ENCODE peak calls at places on chromosomes 16 and 17, in five cellular contexts. One of them, this sample, is unnamed.

GRCh38 chr17:73582821-73583220 is 61.4 kb downstream of the SDK2 start:
- DNase-seq in mesendoderm: no peak
- DNase-seq in IMR-90: no peak
- DNase-seq in breast epithelium: no peak
- DNase-seq in lower lobe of right lung: no peak
- DNase-seq in this sample: no peak

GRCh38 chr17:4540224-4541040 is 14.8 kb downstream of the MYBBP1A start:
- DNase-seq in mesendoderm: peak
- DNase-seq in IMR-90: no peak
- DNase-seq in breast epithelium: no peak
- DNase-seq in lower lobe of right lung: peak
- DNase-seq in this sample: no peak

GRCh38 chr16:19712418-19713058 is 5.5 kb downstream of the KNOP1 start:
- DNase-seq in mesendoderm: no peak
- DNase-seq in IMR-90: no peak
- DNase-seq in breast epithelium: no peak
- DNase-seq in lower lobe of right lung: no peak
- DNase-seq in this sample: no peak

GRCh38 chr16:85046957-85047866 is 19.6 kb downstream of the KIAA0513 start:
- DNase-seq in mesendoderm: no peak
- DNase-seq in IMR-90: no peak
- DNase-seq in breast epithelium: no peak
- DNase-seq in lower lobe of right lung: peak
- DNase-seq in this sample: no peak

GRCh38 chr17:61399131-61400057 is at the start of gene TBX2:
- DNase-seq in mesendoderm: peak
- DNase-seq in IMR-90: peak
- DNase-seq in breast epithelium: no peak
- DNase-seq in lower lobe of right lung: peak
- DNase-seq in this sample: no peak

GRCh38 chr16:72482695-72483094 is 310.7 kb upstream of the PMFBP1 start:
- DNase-seq in mesendoderm: no peak
- DNase-seq in IMR-90: no peak
- DNase-seq in breast epithelium: no peak
- DNase-seq in lower lobe of right lung: no peak
- DNase-seq in this sample: no peak

GRCh38 chr16:30004424-30004776 is 6.4 kb downstream of the DOC2A start:
- DNase-seq in mesendoderm: no peak
- DNase-seq in IMR-90: no peak
- DNase-seq in breast epithelium: no peak
- DNase-seq in lower lobe of right lung: peak
- DNase-seq in this sample: no peak

GRCh38 chr16:84940670-84941551 is 70.4 kb downstream of the ZDHHC7 start:
- DNase-seq in mesendoderm: no peak
- DNase-seq in IMR-90: no peak
- DNase-seq in breast epithelium: no peak
- DNase-seq in lower lobe of right lung: no peak
- DNase-seq in this sample: no peak

GRCh38 chr17:72852267-72852945 is 240.1 kb downstream of the SLC39A11 start:
- DNase-seq in mesendoderm: peak
- DNase-seq in IMR-90: peak
- DNase-seq in breast epithelium: no peak
- DNase-seq in lower lobe of right lung: no peak
- DNase-seq in this sample: no peak

GRCh38 chr16:87335306-87335967 is 18.2 kb upstream of the C16orf95 start:
- DNase-seq in mesendoderm: no peak
- DNase-seq in IMR-90: no peak
- DNase-seq in breast epithelium: no peak
- DNase-seq in lower lobe of right lung: no peak
- DNase-seq in this sample: no peak

GRCh38 chr16:54244061-54244886 is 42.3 kb downstream of the IRX3 start:
- DNase-seq in mesendoderm: peak
- DNase-seq in IMR-90: no peak
- DNase-seq in breast epithelium: no peak
- DNase-seq in lower lobe of right lung: no peak
- DNase-seq in this sample: no peak

GRCh38 chr16:68612996-68613395 is 32.1 kb upstream of the CDH3 start:
- DNase-seq in mesendoderm: no peak
- DNase-seq in IMR-90: no peak
- DNase-seq in breast epithelium: no peak
- DNase-seq in lower lobe of right lung: no peak
- DNase-seq in this sample: no peak

GRCh38 chr17:68443974-68444464 is 13.3 kb downstream of the WIPI1 start:
- DNase-seq in mesendoderm: no peak
- DNase-seq in IMR-90: no peak
- DNase-seq in breast epithelium: no peak
- DNase-seq in lower lobe of right lung: no peak
- DNase-seq in this sample: no peak

GRCh38 chr17:41707803-41708669 is 4.1 kb upstream of the GAST start:
- DNase-seq in mesendoderm: no peak
- DNase-seq in IMR-90: no peak
- DNase-seq in breast epithelium: no peak
- DNase-seq in lower lobe of right lung: no peak
- DNase-seq in this sample: no peak

GRCh38 chr16:70759666-70760065 is 41.3 kb downstream of the VAC14 start:
- DNase-seq in mesendoderm: peak
- DNase-seq in IMR-90: no peak
- DNase-seq in breast epithelium: no peak
- DNase-seq in lower lobe of right lung: no peak
- DNase-seq in this sample: no peak

GRCh38 chr16:75621170-75621477 is 2.0 kb downstream of the ADAT1 start:
- DNase-seq in mesendoderm: peak
- DNase-seq in IMR-90: peak
- DNase-seq in breast epithelium: no peak
- DNase-seq in lower lobe of right lung: no peak
- DNase-seq in this sample: no peak

GRCh38 chr16:89006036-89006752 is 29.2 kb upstream of the CBFA2T3 start:
- DNase-seq in mesendoderm: no peak
- DNase-seq in IMR-90: no peak
- DNase-seq in breast epithelium: no peak
- DNase-seq in lower lobe of right lung: peak
- DNase-seq in this sample: no peak

GRCh38 chr17:35315283-35315682 is 58.1 kb downstream of the SLFN11 start:
- DNase-seq in mesendoderm: no peak
- DNase-seq in IMR-90: peak
- DNase-seq in breast epithelium: no peak
- DNase-seq in lower lobe of right lung: no peak
- DNase-seq in this sample: peak

GRCh38 chr17:82734987-82735866 is at the start of gene FN3K:
- DNase-seq in mesendoderm: peak
- DNase-seq in IMR-90: peak
- DNase-seq in breast epithelium: no peak
- DNase-seq in lower lobe of right lung: peak
- DNase-seq in this sample: no peak

GRCh38 chr16:59249049-59249448 is 514.9 kb upstream of the GOT2 start:
- DNase-seq in mesendoderm: peak
- DNase-seq in IMR-90: no peak
- DNase-seq in breast epithelium: no peak
- DNase-seq in lower lobe of right lung: no peak
- DNase-seq in this sample: no peak

GRCh38 chr17:52134641-52135040 is 23.9 kb downstream of the CA10 start:
- DNase-seq in mesendoderm: no peak
- DNase-seq in IMR-90: no peak
- DNase-seq in breast epithelium: no peak
- DNase-seq in lower lobe of right lung: no peak
- DNase-seq in this sample: no peak

GRCh38 chr17:76659928-76660614 is 16.5 kb upstream of the ST6GALNAC1 start:
- DNase-seq in mesendoderm: no peak
- DNase-seq in IMR-90: no peak
- DNase-seq in breast epithelium: peak
- DNase-seq in lower lobe of right lung: no peak
- DNase-seq in this sample: no peak

GRCh38 chr17:1697681-1698080 is 12.5 kb downstream of the TLCD2 start:
- DNase-seq in mesendoderm: no peak
- DNase-seq in IMR-90: no peak
- DNase-seq in breast epithelium: no peak
- DNase-seq in lower lobe of right lung: peak
- DNase-seq in this sample: no peak

GRCh38 chr16:56199164-56199563 is 7.9 kb downstream of the GNAO1 start:
- DNase-seq in mesendoderm: no peak
- DNase-seq in IMR-90: no peak
- DNase-seq in breast epithelium: no peak
- DNase-seq in lower lobe of right lung: no peak
- DNase-seq in this sample: no peak

GRCh38 chr17:64491995-64492394 is 4.9 kb downstream of the POLG2 start:
- DNase-seq in mesendoderm: no peak
- DNase-seq in IMR-90: peak
- DNase-seq in breast epithelium: no peak
- DNase-seq in lower lobe of right lung: no peak
- DNase-seq in this sample: no peak

GRCh38 chr17:40291311-40291710 is 3.6 kb downstream of the CDC6 start:
- DNase-seq in mesendoderm: no peak
- DNase-seq in IMR-90: no peak
- DNase-seq in breast epithelium: no peak
- DNase-seq in lower lobe of right lung: no peak
- DNase-seq in this sample: no peak

GRCh38 chr17:40295471-40296457 is 8.1 kb downstream of the CDC6 start:
- DNase-seq in mesendoderm: no peak
- DNase-seq in IMR-90: no peak
- DNase-seq in breast epithelium: no peak
- DNase-seq in lower lobe of right lung: no peak
- DNase-seq in this sample: no peak

GRCh38 chr17:40297511-40297910 is 9.8 kb downstream of the CDC6 start:
- DNase-seq in mesendoderm: no peak
- DNase-seq in IMR-90: no peak
- DNase-seq in breast epithelium: no peak
- DNase-seq in lower lobe of right lung: no peak
- DNase-seq in this sample: no peak

GRCh38 chr17:40290629-40291296 is 3.1 kb downstream of the CDC6 start:
- DNase-seq in mesendoderm: peak
- DNase-seq in IMR-90: peak
- DNase-seq in breast epithelium: no peak
- DNase-seq in lower lobe of right lung: no peak
- DNase-seq in this sample: peak

GRCh38 chr17:40293363-40293762 is 5.7 kb downstream of the CDC6 start:
- DNase-seq in mesendoderm: no peak
- DNase-seq in IMR-90: no peak
- DNase-seq in breast epithelium: no peak
- DNase-seq in lower lobe of right lung: no peak
- DNase-seq in this sample: no peak
- H3K27ac ChIP-seq in mesendoderm: no peak
- H3K27ac ChIP-seq in IMR-90: no peak
- H3K27ac ChIP-seq in breast epithelium: peak
- H3K27ac ChIP-seq in lower lobe of right lung: peak
- H3K27ac ChIP-seq in this sample: no peak

DNA sequence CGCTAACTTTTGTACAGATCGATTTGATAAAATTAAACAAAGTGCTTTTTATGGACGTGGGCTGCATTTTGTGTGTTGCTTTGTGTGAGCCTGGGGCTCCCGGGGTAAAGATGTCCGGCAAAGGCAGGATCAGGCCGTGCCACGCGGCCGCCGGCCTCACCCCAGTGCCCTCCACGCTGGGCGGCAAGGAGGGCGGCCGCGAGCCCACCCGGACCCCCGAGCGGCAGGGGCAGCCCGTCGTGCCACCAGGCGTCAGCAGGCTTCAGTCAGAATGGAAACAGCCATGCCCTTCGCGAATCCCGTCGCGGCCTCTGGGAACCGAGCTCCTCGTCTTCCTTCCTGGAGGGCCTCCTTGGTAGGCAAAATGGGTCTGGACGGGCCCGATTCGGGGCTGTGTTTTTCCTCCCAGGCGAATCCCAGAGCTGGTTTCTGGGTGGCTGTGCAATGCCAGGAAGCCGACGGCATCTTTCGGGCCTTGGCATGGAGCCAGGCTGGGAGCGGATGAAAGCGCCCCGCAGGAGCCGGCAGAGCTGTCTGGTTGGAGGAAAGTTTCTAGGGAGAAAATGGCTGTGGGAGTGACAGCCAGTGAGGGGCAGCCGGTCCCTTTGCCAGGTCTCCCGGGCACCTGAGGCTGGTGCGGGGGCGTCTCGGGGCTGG is 5.5 kb downstream of the SOX8 start:
- DNase-seq in mesendoderm: no peak
- DNase-seq in IMR-90: no peak
- DNase-seq in breast epithelium: no peak
- DNase-seq in lower lobe of right lung: no peak
- DNase-seq in this sample: no peak
- H3K27ac ChIP-seq in mesendoderm: no peak
- H3K27ac ChIP-seq in IMR-90: no peak
- H3K27ac ChIP-seq in breast epithelium: no peak
- H3K27ac ChIP-seq in lower lobe of right lung: no peak
- H3K27ac ChIP-seq in this sample: no peak

GRCh38 chr17:17540278-17540906 is 44.2 kb upstream of the RASD1 start:
- DNase-seq in mesendoderm: no peak
- DNase-seq in IMR-90: no peak
- DNase-seq in breast epithelium: no peak
- DNase-seq in lower lobe of right lung: no peak
- DNase-seq in this sample: no peak

GRCh38 chr17:17545031-17545820 is 46.3 kb downstream of the PEMT start:
- DNase-seq in mesendoderm: no peak
- DNase-seq in IMR-90: peak
- DNase-seq in breast epithelium: no peak
- DNase-seq in lower lobe of right lung: no peak
- DNase-seq in this sample: no peak

GRCh38 chr17:17541640-17542001 is 45.4 kb upstream of the RASD1 start:
- DNase-seq in mesendoderm: no peak
- DNase-seq in IMR-90: no peak
- DNase-seq in breast epithelium: no peak
- DNase-seq in lower lobe of right lung: no peak
- DNase-seq in this sample: no peak

GRCh38 chr17:17540935-17541639 is 44.9 kb upstream of the RASD1 start:
- DNase-seq in mesendoderm: no peak
- DNase-seq in IMR-90: no peak
- DNase-seq in breast epithelium: no peak
- DNase-seq in lower lobe of right lung: no peak
- DNase-seq in this sample: no peak

DNA sequence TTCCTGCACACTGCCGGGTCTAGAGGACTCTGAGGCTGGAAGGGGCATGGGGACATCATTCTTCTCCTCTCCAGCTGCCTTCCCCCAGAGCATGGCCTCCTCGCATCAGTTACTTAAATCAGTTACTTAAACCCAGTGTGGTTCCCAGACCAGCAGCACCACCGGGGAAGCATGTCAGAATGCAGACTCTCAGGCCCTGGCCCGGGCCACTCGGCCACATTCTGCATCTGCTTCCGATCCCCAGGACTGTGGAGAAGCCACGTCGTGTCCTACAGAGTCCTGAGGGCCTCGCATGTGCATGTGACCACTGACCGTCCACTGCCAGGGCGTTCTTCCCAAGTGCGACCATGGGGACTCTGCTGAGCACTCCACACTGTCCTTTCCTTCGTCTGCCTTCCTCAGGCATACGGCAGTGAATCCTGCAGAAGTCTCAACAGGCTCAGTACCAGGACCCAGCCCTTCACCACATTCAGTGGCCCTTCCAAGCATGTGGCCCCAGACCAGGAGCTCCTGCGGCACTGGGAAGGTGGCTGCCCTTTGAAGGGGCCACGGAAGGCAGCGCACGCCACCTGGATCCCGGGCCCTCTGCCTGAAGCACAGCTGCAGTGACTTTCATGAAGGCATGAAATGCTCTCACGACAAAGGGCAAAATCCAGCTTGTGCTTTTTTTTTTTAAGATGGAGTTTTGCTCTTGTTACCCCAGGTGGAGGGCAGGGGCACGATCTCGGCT is 46.9 kb upstream of the RASD1 start:
- DNase-seq in mesendoderm: no peak
- DNase-seq in IMR-90: no peak
- DNase-seq in breast epithelium: no peak
- DNase-seq in lower lobe of right lung: no peak
- DNase-seq in this sample: no peak
- H3K27ac ChIP-seq in mesendoderm: no peak
- H3K27ac ChIP-seq in IMR-90: no peak
- H3K27ac ChIP-seq in breast epithelium: no peak
- H3K27ac ChIP-seq in lower lobe of right lung: no peak
- H3K27ac ChIP-seq in this sample: no peak

GRCh38 chr17:57601328-57601727 is 143.8 kb downstream of the CCDC182 start:
- DNase-seq in mesendoderm: peak
- DNase-seq in IMR-90: no peak
- DNase-seq in breast epithelium: no peak
- DNase-seq in lower lobe of right lung: no peak
- DNase-seq in this sample: no peak
- H3K27ac ChIP-seq in mesendoderm: no peak
- H3K27ac ChIP-seq in IMR-90: no peak
- H3K27ac ChIP-seq in breast epithelium: no peak
- H3K27ac ChIP-seq in lower lobe of right lung: no peak
- H3K27ac ChIP-seq in this sample: no peak